ENCODE peak calls at places on chromosomes 7 and 10, in eight cellular contexts. One of them, this sample, is unnamed.

GRCh38 chr10:32937824-32938482 is 20.1 kb downstream of the ITGB1 start:
- DNase-seq in IMR-90: peak; percentile 64
- DNase-seq in PC-9: no peak
- DNase-seq in small intestine: peak; percentile 18
- DNase-seq in mammary epithelial cell: peak; percentile 50
- DNase-seq in CD8-positive, alpha-beta memory T cell: no peak
- DNase-seq in H7: no peak
- DNase-seq in stomach: no peak
- DNase-seq in this sample: no peak

GRCh38 chr7:91082038-91082437 is 182.2 kb upstream of the FZD1 start:
- DNase-seq in IMR-90: peak; percentile 73
- DNase-seq in PC-9: no peak
- DNase-seq in small intestine: no peak
- DNase-seq in mammary epithelial cell: no peak
- DNase-seq in CD8-positive, alpha-beta memory T cell: no peak
- DNase-seq in H7: no peak
- DNase-seq in stomach: no peak
- DNase-seq in this sample: no peak

GRCh38 chr10:101611096-101611495 is 23.0 kb downstream of the DPCD start:
- DNase-seq in IMR-90: no peak
- DNase-seq in PC-9: no peak
- DNase-seq in small intestine: no peak
- DNase-seq in mammary epithelial cell: no peak
- DNase-seq in CD8-positive, alpha-beta memory T cell: no peak
- DNase-seq in H7: no peak
- DNase-seq in stomach: no peak
- DNase-seq in this sample: no peak

GRCh38 chr7:49718755-49719154 is 54.7 kb upstream of the VWC2 start:
- DNase-seq in IMR-90: no peak
- DNase-seq in PC-9: no peak
- DNase-seq in small intestine: no peak
- DNase-seq in mammary epithelial cell: no peak
- DNase-seq in CD8-positive, alpha-beta memory T cell: no peak
- DNase-seq in H7: no peak
- DNase-seq in stomach: no peak
- DNase-seq in this sample: no peak

GRCh38 chr7:149620961-149621360 is 123.4 kb upstream of the ZNF746 start:
- DNase-seq in IMR-90: no peak
- DNase-seq in PC-9: no peak
- DNase-seq in small intestine: no peak
- DNase-seq in mammary epithelial cell: no peak
- DNase-seq in CD8-positive, alpha-beta memory T cell: peak; percentile 35
- DNase-seq in H7: no peak
- DNase-seq in stomach: no peak
- DNase-seq in this sample: no peak

GRCh38 chr7:2007526-2007925 is 225.2 kb downstream of the MAD1L1 start:
- DNase-seq in IMR-90: no peak
- DNase-seq in PC-9: no peak
- DNase-seq in small intestine: no peak
- DNase-seq in mammary epithelial cell: no peak
- DNase-seq in CD8-positive, alpha-beta memory T cell: no peak
- DNase-seq in H7: no peak
- DNase-seq in stomach: no peak
- DNase-seq in this sample: no peak

GRCh38 chr10:76033457-76034196 is 602.2 kb downstream of the LRMDA start:
- DNase-seq in IMR-90: peak; percentile 5
- DNase-seq in PC-9: no peak
- DNase-seq in small intestine: peak; percentile 54
- DNase-seq in mammary epithelial cell: no peak
- DNase-seq in CD8-positive, alpha-beta memory T cell: no peak
- DNase-seq in H7: peak; percentile 63
- DNase-seq in stomach: peak; percentile 61
- DNase-seq in this sample: peak; percentile 80

GRCh38 chr10:74917481-74918077 is 91.2 kb downstream of the KAT6B start:
- DNase-seq in IMR-90: peak; percentile 83
- DNase-seq in PC-9: peak; percentile 94
- DNase-seq in small intestine: peak; percentile 33
- DNase-seq in mammary epithelial cell: peak; percentile 92
- DNase-seq in CD8-positive, alpha-beta memory T cell: no peak
- DNase-seq in H7: no peak
- DNase-seq in stomach: no peak
- DNase-seq in this sample: no peak

GRCh38 chr7:114082934-114083647 is 164.3 kb upstream of the PPP1R3A start:
- DNase-seq in IMR-90: no peak
- DNase-seq in PC-9: no peak
- DNase-seq in small intestine: peak; percentile 37
- DNase-seq in mammary epithelial cell: no peak
- DNase-seq in CD8-positive, alpha-beta memory T cell: no peak
- DNase-seq in H7: peak; percentile 76
- DNase-seq in stomach: no peak
- DNase-seq in this sample: peak; percentile 13

GRCh38 chr7:119945822-119946221 is 327.2 kb upstream of the KCND2 start:
- DNase-seq in IMR-90: no peak
- DNase-seq in PC-9: no peak
- DNase-seq in small intestine: no peak
- DNase-seq in mammary epithelial cell: no peak
- DNase-seq in CD8-positive, alpha-beta memory T cell: no peak
- DNase-seq in H7: no peak
- DNase-seq in stomach: no peak
- DNase-seq in this sample: no peak

GRCh38 chr10:78556700-78557432 is 511.9 kb upstream of the ZMIZ1 start:
- DNase-seq in IMR-90: no peak
- DNase-seq in PC-9: no peak
- DNase-seq in small intestine: no peak
- DNase-seq in mammary epithelial cell: no peak
- DNase-seq in CD8-positive, alpha-beta memory T cell: no peak
- DNase-seq in H7: no peak
- DNase-seq in stomach: no peak
- DNase-seq in this sample: no peak

GRCh38 chr7:56181010-56181409 is 64.8 kb upstream of the NUPR2 start:
- DNase-seq in IMR-90: no peak
- DNase-seq in PC-9: no peak
- DNase-seq in small intestine: no peak
- DNase-seq in mammary epithelial cell: no peak
- DNase-seq in CD8-positive, alpha-beta memory T cell: no peak
- DNase-seq in H7: no peak
- DNase-seq in stomach: no peak
- DNase-seq in this sample: no peak

GRCh38 chr7:56174346-56175085 is 58.3 kb upstream of the NUPR2 start:
- DNase-seq in IMR-90: no peak
- DNase-seq in PC-9: no peak
- DNase-seq in small intestine: no peak
- DNase-seq in mammary epithelial cell: no peak
- DNase-seq in CD8-positive, alpha-beta memory T cell: no peak
- DNase-seq in H7: peak; percentile 16
- DNase-seq in stomach: no peak
- DNase-seq in this sample: no peak

GRCh38 chr7:56175086-56175760 is 59.0 kb upstream of the NUPR2 start:
- DNase-seq in IMR-90: no peak
- DNase-seq in PC-9: no peak
- DNase-seq in small intestine: no peak
- DNase-seq in mammary epithelial cell: no peak
- DNase-seq in CD8-positive, alpha-beta memory T cell: no peak
- DNase-seq in H7: peak; percentile 20
- DNase-seq in stomach: peak; percentile 26
- DNase-seq in this sample: peak; percentile 63

DNA sequence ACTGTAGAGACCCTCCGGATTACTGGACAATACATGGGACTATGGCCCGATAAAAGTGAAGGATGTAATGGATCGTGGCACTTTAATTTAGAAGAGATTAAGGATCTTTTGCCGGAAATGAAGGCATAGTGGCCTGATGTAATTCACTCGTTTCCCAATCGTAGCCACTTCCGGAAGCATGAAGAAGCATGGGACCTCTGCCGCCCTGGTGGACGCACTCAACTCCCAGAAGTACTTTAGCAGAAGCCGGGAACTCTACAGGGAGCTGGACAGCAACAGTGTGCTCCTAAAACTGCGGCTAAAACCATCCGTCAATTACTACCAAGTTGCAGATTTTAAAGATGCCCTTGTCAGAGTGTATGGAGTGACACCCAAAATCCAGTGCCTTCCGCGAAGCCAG is 59.6 kb upstream of the NUPR2 start:
- DNase-seq in IMR-90: no peak
- DNase-seq in PC-9: no peak
- DNase-seq in small intestine: no peak
- DNase-seq in mammary epithelial cell: no peak
- DNase-seq in CD8-positive, alpha-beta memory T cell: no peak
- DNase-seq in H7: no peak
- DNase-seq in stomach: no peak
- DNase-seq in this sample: no peak
- H3K4me3 ChIP-seq in IMR-90: no peak overlapping the region
- H3K4me3 ChIP-seq in PC-9: no peak overlapping the region
- H3K4me3 ChIP-seq in small intestine: no peak overlapping the region
- H3K4me3 ChIP-seq in mammary epithelial cell: no peak overlapping the region
- H3K4me3 ChIP-seq in CD8-positive, alpha-beta memory T cell: no peak overlapping the region
- H3K4me3 ChIP-seq in H7: no peak overlapping the region
- H3K4me3 ChIP-seq in stomach: peak overlapping the region; percentile 47
- H3K4me3 ChIP-seq in this sample: peak overlapping the region; percentile 45

GRCh38 chr10:125797424-125797823 is 21.8 kb upstream of the MMP21 start:
- DNase-seq in IMR-90: no peak
- DNase-seq in PC-9: no peak
- DNase-seq in small intestine: no peak
- DNase-seq in mammary epithelial cell: no peak
- DNase-seq in CD8-positive, alpha-beta memory T cell: no peak
- DNase-seq in H7: no peak
- DNase-seq in stomach: no peak
- DNase-seq in this sample: no peak
- H3K36me3 ChIP-seq in IMR-90: peaks cover 30% of the 10 kb centered on the region
- H3K36me3 ChIP-seq in PC-9: peaks cover 3% of the 10 kb centered on the region
- H3K36me3 ChIP-seq in small intestine: peaks cover 10% of the 10 kb centered on the region
- H3K36me3 ChIP-seq in mammary epithelial cell: peaks cover 1% of the 10 kb centered on the region
- H3K36me3 ChIP-seq in CD8-positive, alpha-beta memory T cell: peaks cover 4% of the 10 kb centered on the region
- H3K36me3 ChIP-seq in H7: peaks cover 13% of the 10 kb centered on the region
- H3K36me3 ChIP-seq in stomach: peaks cover 88% of the 10 kb centered on the region
- H3K36me3 ChIP-seq in this sample: peaks cover 6% of the 10 kb centered on the region

GRCh38 chr7:99918959-99919813 is at the start of gene TRIM4:
- DNase-seq in IMR-90: peak; percentile 91
- DNase-seq in PC-9: peak; percentile 79
- DNase-seq in small intestine: peak; percentile 95
- DNase-seq in mammary epithelial cell: peak; percentile 94
- DNase-seq in CD8-positive, alpha-beta memory T cell: peak; percentile 78
- DNase-seq in H7: no peak
- DNase-seq in stomach: peak; percentile 93
- DNase-seq in this sample: peak; percentile 87
- H3K4me3 ChIP-seq in IMR-90: peak within 1 kb of the TSS; percentile 98
- H3K4me3 ChIP-seq in PC-9: peak within 1 kb of the TSS; percentile 97
- H3K4me3 ChIP-seq in small intestine: peak within 1 kb of the TSS; percentile 67
- H3K4me3 ChIP-seq in mammary epithelial cell: peak within 1 kb of the TSS; percentile 79
- H3K4me3 ChIP-seq in CD8-positive, alpha-beta memory T cell: peak within 1 kb of the TSS; percentile 97
- H3K4me3 ChIP-seq in H7: no peak within 1 kb of the TSS
- H3K4me3 ChIP-seq in stomach: peak within 1 kb of the TSS; percentile 88
- H3K4me3 ChIP-seq in this sample: peak within 1 kb of the TSS; percentile 78

DNA sequence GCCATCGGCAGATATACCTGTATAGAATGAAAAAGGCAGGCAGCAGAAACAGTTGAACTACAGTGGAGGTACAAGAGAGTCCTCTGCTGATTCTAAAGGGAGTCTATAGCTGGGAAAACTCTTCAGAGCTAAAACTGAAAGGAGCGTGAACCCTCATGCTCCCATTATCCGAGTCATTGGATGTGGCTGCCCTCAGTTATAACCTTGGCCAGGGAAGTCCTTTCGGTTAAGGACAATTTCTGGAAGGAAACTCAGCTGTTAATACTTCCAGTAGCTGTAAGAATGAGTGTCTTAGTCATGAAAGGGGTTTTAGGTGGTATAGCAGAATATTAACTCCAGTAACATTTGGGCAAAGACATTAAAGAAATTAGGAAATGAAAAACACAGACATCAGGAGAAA is 14.6 kb upstream of the GNAT3 start:
- DNase-seq in IMR-90: no peak
- DNase-seq in PC-9: no peak
- DNase-seq in small intestine: no peak
- DNase-seq in mammary epithelial cell: no peak
- DNase-seq in CD8-positive, alpha-beta memory T cell: no peak
- DNase-seq in H7: no peak
- DNase-seq in stomach: no peak
- DNase-seq in this sample: no peak
- H3K36me3 ChIP-seq in IMR-90: no peaks in the 10 kb centered on the region
- H3K36me3 ChIP-seq in PC-9: no peaks in the 10 kb centered on the region
- H3K36me3 ChIP-seq in small intestine: no peaks in the 10 kb centered on the region
- H3K36me3 ChIP-seq in mammary epithelial cell: no peaks in the 10 kb centered on the region
- H3K36me3 ChIP-seq in CD8-positive, alpha-beta memory T cell: no peaks in the 10 kb centered on the region
- H3K36me3 ChIP-seq in H7: no peaks in the 10 kb centered on the region
- H3K36me3 ChIP-seq in stomach: no peaks in the 10 kb centered on the region
- H3K36me3 ChIP-seq in this sample: no peaks in the 10 kb centered on the region

GRCh38 chr10:133224076-133224475 is 5.9 kb upstream of the UTF1 start:
- DNase-seq in IMR-90: no peak
- DNase-seq in PC-9: no peak
- DNase-seq in small intestine: no peak
- DNase-seq in mammary epithelial cell: no peak
- DNase-seq in CD8-positive, alpha-beta memory T cell: no peak
- DNase-seq in H7: no peak
- DNase-seq in stomach: no peak
- DNase-seq in this sample: no peak

GRCh38 chr10:133227256-133227655 is 2.8 kb upstream of the UTF1 start:
- DNase-seq in IMR-90: no peak
- DNase-seq in PC-9: no peak
- DNase-seq in small intestine: no peak
- DNase-seq in mammary epithelial cell: no peak
- DNase-seq in CD8-positive, alpha-beta memory T cell: no peak
- DNase-seq in H7: no peak
- DNase-seq in stomach: no peak
- DNase-seq in this sample: no peak

GRCh38 chr10:133226251-133226808 is 3.7 kb upstream of the UTF1 start:
- DNase-seq in IMR-90: no peak
- DNase-seq in PC-9: no peak
- DNase-seq in small intestine: no peak
- DNase-seq in mammary epithelial cell: peak; percentile 26
- DNase-seq in CD8-positive, alpha-beta memory T cell: no peak
- DNase-seq in H7: no peak
- DNase-seq in stomach: no peak
- DNase-seq in this sample: no peak

GRCh38 chr10:133225707-133226191 is 4.3 kb upstream of the UTF1 start:
- DNase-seq in IMR-90: no peak
- DNase-seq in PC-9: no peak
- DNase-seq in small intestine: no peak
- DNase-seq in mammary epithelial cell: no peak
- DNase-seq in CD8-positive, alpha-beta memory T cell: no peak
- DNase-seq in H7: no peak
- DNase-seq in stomach: no peak
- DNase-seq in this sample: no peak

GRCh38 chr10:133224861-133225366 is 5.1 kb upstream of the UTF1 start:
- DNase-seq in IMR-90: no peak
- DNase-seq in PC-9: no peak
- DNase-seq in small intestine: no peak
- DNase-seq in mammary epithelial cell: no peak
- DNase-seq in CD8-positive, alpha-beta memory T cell: no peak
- DNase-seq in H7: no peak
- DNase-seq in stomach: no peak
- DNase-seq in this sample: no peak
- H3K4me3 ChIP-seq in IMR-90: no peak overlapping the region
- H3K4me3 ChIP-seq in PC-9: no peak overlapping the region
- H3K4me3 ChIP-seq in small intestine: no peak overlapping the region
- H3K4me3 ChIP-seq in mammary epithelial cell: no peak overlapping the region
- H3K4me3 ChIP-seq in CD8-positive, alpha-beta memory T cell: no peak overlapping the region
- H3K4me3 ChIP-seq in H7: no peak overlapping the region
- H3K4me3 ChIP-seq in stomach: no peak overlapping the region
- H3K4me3 ChIP-seq in this sample: no peak overlapping the region

GRCh38 chr10:29522038-29522855 is 112.5 kb downstream of the SVIL start:
- DNase-seq in IMR-90: peak; percentile 10
- DNase-seq in PC-9: no peak
- DNase-seq in small intestine: no peak
- DNase-seq in mammary epithelial cell: no peak
- DNase-seq in CD8-positive, alpha-beta memory T cell: no peak
- DNase-seq in H7: no peak
- DNase-seq in stomach: no peak
- DNase-seq in this sample: no peak
- H3K36me3 ChIP-seq in IMR-90: peaks cover 38% of the 10 kb centered on the region
- H3K36me3 ChIP-seq in PC-9: peaks cover 6% of the 10 kb centered on the region
- H3K36me3 ChIP-seq in small intestine: peaks cover 6% of the 10 kb centered on the region
- H3K36me3 ChIP-seq in mammary epithelial cell: peaks cover 37% of the 10 kb centered on the region
- H3K36me3 ChIP-seq in CD8-positive, alpha-beta memory T cell: peaks cover 23% of the 10 kb centered on the region
- H3K36me3 ChIP-seq in H7: no peaks in the 10 kb centered on the region
- H3K36me3 ChIP-seq in stomach: peaks cover 78% of the 10 kb centered on the region
- H3K36me3 ChIP-seq in this sample: peaks cover 3% of the 10 kb centered on the region

GRCh38 chr10:113617086-113617485 is 46.8 kb downstream of the NRAP start:
- DNase-seq in IMR-90: no peak
- DNase-seq in PC-9: no peak
- DNase-seq in small intestine: no peak
- DNase-seq in mammary epithelial cell: no peak
- DNase-seq in CD8-positive, alpha-beta memory T cell: no peak
- DNase-seq in H7: peak; percentile 53
- DNase-seq in stomach: no peak
- DNase-seq in this sample: no peak
- H3K4me3 ChIP-seq in IMR-90: no peak overlapping the region
- H3K4me3 ChIP-seq in PC-9: no peak overlapping the region
- H3K4me3 ChIP-seq in small intestine: no peak overlapping the region
- H3K4me3 ChIP-seq in mammary epithelial cell: no peak overlapping the region
- H3K4me3 ChIP-seq in CD8-positive, alpha-beta memory T cell: no peak overlapping the region
- H3K4me3 ChIP-seq in H7: no peak overlapping the region
- H3K4me3 ChIP-seq in stomach: no peak overlapping the region
- H3K4me3 ChIP-seq in this sample: no peak overlapping the region